ENCODE peak calls at places on chromosome 15, in nine cellular contexts. One of them, this sample, is unnamed. For H3K4me1, the result is how much of the 10 kb centered on the place peaks cover.

GRCh38 chr15:57445872-57446271 is 69.6 kb downstream of the CGNL1 start:
- DNase-seq in heart left ventricle: no peak
- DNase-seq in IMR-90: peak
- DNase-seq in transverse colon: no peak
- DNase-seq in Peyer's patch: no peak
- DNase-seq in body of pancreas: peak
- DNase-seq in spleen: no peak
- DNase-seq in A549: peak
- DNase-seq in tibial nerve: no peak
- DNase-seq in this sample: no peak

GRCh38 chr15:96144734-96145133 is 185.8 kb upstream of the NR2F2 start:
- DNase-seq in heart left ventricle: no peak
- DNase-seq in IMR-90: no peak
- DNase-seq in transverse colon: no peak
- DNase-seq in Peyer's patch: no peak
- DNase-seq in body of pancreas: no peak
- DNase-seq in spleen: no peak
- DNase-seq in A549: no peak
- DNase-seq in tibial nerve: no peak
- DNase-seq in this sample: no peak

GRCh38 chr15:76340198-76340801 is 3.7 kb downstream of the ISL2 start:
- DNase-seq in heart left ventricle: no peak
- DNase-seq in IMR-90: no peak
- DNase-seq in transverse colon: peak
- DNase-seq in Peyer's patch: peak
- DNase-seq in body of pancreas: peak
- DNase-seq in spleen: peak
- DNase-seq in A549: no peak
- DNase-seq in tibial nerve: no peak
- DNase-seq in this sample: no peak

GRCh38 chr15:101781927-101782326 is 21.4 kb upstream of the OR4F6 start:
- DNase-seq in heart left ventricle: no peak
- DNase-seq in IMR-90: no peak
- DNase-seq in transverse colon: no peak
- DNase-seq in Peyer's patch: no peak
- DNase-seq in body of pancreas: no peak
- DNase-seq in spleen: no peak
- DNase-seq in A549: no peak
- DNase-seq in tibial nerve: no peak
- DNase-seq in this sample: no peak

GRCh38 chr15:63833246-63833696 is 477 bp downstream of the HERC1 start:
- DNase-seq in heart left ventricle: peak
- DNase-seq in IMR-90: peak
- DNase-seq in transverse colon: peak
- DNase-seq in Peyer's patch: peak
- DNase-seq in body of pancreas: peak
- DNase-seq in spleen: peak
- DNase-seq in A549: no peak
- DNase-seq in tibial nerve: no peak
- DNase-seq in this sample: peak

GRCh38 chr15:48682949-48683651 is 37.6 kb upstream of the FBN1 start:
- DNase-seq in heart left ventricle: peak
- DNase-seq in IMR-90: peak
- DNase-seq in transverse colon: peak
- DNase-seq in Peyer's patch: peak
- DNase-seq in body of pancreas: peak
- DNase-seq in spleen: no peak
- DNase-seq in A549: peak
- DNase-seq in tibial nerve: peak
- DNase-seq in this sample: peak

GRCh38 chr15:30065025-30065801 is 17.5 kb upstream of the GOLGA8J start:
- DNase-seq in heart left ventricle: no peak
- DNase-seq in IMR-90: peak
- DNase-seq in transverse colon: no peak
- DNase-seq in Peyer's patch: no peak
- DNase-seq in body of pancreas: no peak
- DNase-seq in spleen: no peak
- DNase-seq in A549: no peak
- DNase-seq in tibial nerve: no peak
- DNase-seq in this sample: no peak

GRCh38 chr15:41968738-41969137 is 3.6 kb downstream of the EHD4 start:
- DNase-seq in heart left ventricle: no peak
- DNase-seq in IMR-90: no peak
- DNase-seq in transverse colon: no peak
- DNase-seq in Peyer's patch: no peak
- DNase-seq in body of pancreas: no peak
- DNase-seq in spleen: no peak
- DNase-seq in A549: no peak
- DNase-seq in tibial nerve: no peak
- DNase-seq in this sample: no peak

GRCh38 chr15:90231028-90232017 is 2.4 kb downstream of the CIB1 start:
- DNase-seq in heart left ventricle: no peak
- DNase-seq in IMR-90: no peak
- DNase-seq in transverse colon: peak
- DNase-seq in Peyer's patch: peak
- DNase-seq in body of pancreas: peak
- DNase-seq in spleen: peak
- DNase-seq in A549: no peak
- DNase-seq in tibial nerve: no peak
- DNase-seq in this sample: no peak

DNA sequence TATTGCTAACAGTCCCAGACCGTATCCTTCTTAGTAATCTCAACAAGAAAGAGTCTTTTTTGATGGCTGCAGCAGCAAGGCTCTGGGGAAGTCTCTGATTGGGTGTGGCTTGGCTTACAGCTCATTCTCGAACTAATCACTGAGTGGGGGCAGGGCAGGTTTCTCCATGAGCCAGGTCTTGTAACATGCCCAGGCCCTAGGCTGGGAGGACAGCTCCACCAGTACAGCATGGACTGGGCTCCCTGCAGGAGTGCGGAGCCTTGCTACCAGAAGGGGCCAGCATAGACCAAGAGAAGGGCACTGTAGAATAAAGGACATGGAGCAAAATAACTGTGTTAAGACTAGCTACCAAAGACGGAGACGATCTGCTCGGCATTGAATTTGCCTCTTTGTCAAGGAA is 7.2 kb downstream of the CD276 start:
- DNase-seq in heart left ventricle: peak
- DNase-seq in IMR-90: peak
- DNase-seq in transverse colon: peak
- DNase-seq in Peyer's patch: peak
- DNase-seq in body of pancreas: peak
- DNase-seq in spleen: peak
- DNase-seq in A549: no peak
- DNase-seq in tibial nerve: peak
- DNase-seq in this sample: no peak
- H3K27ac ChIP-seq in heart left ventricle: no peak
- H3K27ac ChIP-seq in IMR-90: no peak
- H3K27ac ChIP-seq in transverse colon: no peak
- H3K27ac ChIP-seq in Peyer's patch: no peak
- H3K27ac ChIP-seq in body of pancreas: no peak
- H3K27ac ChIP-seq in spleen: no peak
- H3K27ac ChIP-seq in A549: no peak
- H3K27ac ChIP-seq in tibial nerve: no peak
- H3K27ac ChIP-seq in this sample: no peak

DNA sequence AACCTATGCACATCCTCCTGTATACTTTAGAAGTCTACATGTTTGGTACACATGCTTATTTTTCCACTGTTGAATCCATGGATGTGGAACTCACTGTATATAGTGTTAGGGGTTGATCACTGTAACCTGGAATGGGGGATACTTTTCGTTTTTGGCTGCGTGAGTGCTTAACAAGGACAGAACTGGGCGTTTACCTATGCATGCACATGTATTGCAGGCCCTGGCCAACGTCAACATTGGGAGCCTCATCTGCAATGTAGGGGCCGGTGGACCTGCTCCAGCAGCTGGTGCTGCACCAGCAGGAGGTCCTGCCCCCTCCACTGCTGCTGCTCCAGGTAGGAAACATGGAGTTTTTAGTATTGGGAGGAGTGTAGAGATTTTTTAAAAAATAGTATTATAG is 2.3 kb downstream of the RPLP1 start:
- DNase-seq in heart left ventricle: no peak
- DNase-seq in IMR-90: no peak
- DNase-seq in transverse colon: no peak
- DNase-seq in Peyer's patch: no peak
- DNase-seq in body of pancreas: no peak
- DNase-seq in spleen: no peak
- DNase-seq in A549: no peak
- DNase-seq in tibial nerve: no peak
- DNase-seq in this sample: no peak
- TF ChIP-seq POLR2A in heart left ventricle: no peak
- TF ChIP-seq POLR2A in IMR-90: no peak
- TF ChIP-seq POLR2A in transverse colon: no peak
- TF ChIP-seq POLR2A in Peyer's patch: no peak
- TF ChIP-seq POLR2A in body of pancreas: no peak
- TF ChIP-seq POLR2A in spleen: no peak
- TF ChIP-seq POLR2A in A549: no peak
- TF ChIP-seq POLR2A in tibial nerve: no peak
- TF ChIP-seq POLR2A in this sample: no peak

GRCh38 chr15:78979456-78980320 is 34.8 kb upstream of the CTSH start:
- DNase-seq in heart left ventricle: peak
- DNase-seq in IMR-90: peak
- DNase-seq in transverse colon: peak
- DNase-seq in Peyer's patch: peak
- DNase-seq in body of pancreas: peak
- DNase-seq in spleen: no peak
- DNase-seq in A549: peak
- DNase-seq in tibial nerve: peak
- DNase-seq in this sample: peak
- H3K4me1 ChIP-seq in heart left ventricle: under half
- H3K4me1 ChIP-seq in IMR-90: under half
- H3K4me1 ChIP-seq in transverse colon: under half
- H3K4me1 ChIP-seq in Peyer's patch: under half
- H3K4me1 ChIP-seq in body of pancreas: under half
- H3K4me1 ChIP-seq in spleen: under half
- H3K4me1 ChIP-seq in A549: under half
- H3K4me1 ChIP-seq in tibial nerve: under half
- H3K4me1 ChIP-seq in this sample: under half

DNA sequence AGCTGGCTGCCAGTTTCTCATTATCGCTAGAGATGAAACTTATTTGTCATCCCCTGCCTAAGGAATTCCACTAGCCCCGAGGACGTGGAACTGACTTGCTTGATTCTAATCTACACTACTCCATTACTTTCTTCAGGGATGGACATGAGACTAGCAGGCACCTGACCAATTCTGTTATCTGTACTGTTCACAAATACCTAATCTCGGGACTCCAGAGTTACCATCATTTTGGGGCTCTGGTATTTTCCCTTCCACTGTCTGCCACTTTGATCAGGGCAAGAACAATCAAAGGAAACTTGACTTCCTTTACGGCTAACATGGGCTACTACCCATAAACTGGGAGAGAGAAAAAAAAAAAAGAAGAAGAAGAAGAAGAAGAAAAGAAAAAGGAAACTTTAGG is 27.8 kb downstream of the BMF start:
- DNase-seq in heart left ventricle: no peak
- DNase-seq in IMR-90: no peak
- DNase-seq in transverse colon: no peak
- DNase-seq in Peyer's patch: no peak
- DNase-seq in body of pancreas: no peak
- DNase-seq in spleen: no peak
- DNase-seq in A549: no peak
- DNase-seq in tibial nerve: no peak
- DNase-seq in this sample: no peak
- H3K27ac ChIP-seq in heart left ventricle: peak
- H3K27ac ChIP-seq in IMR-90: no peak
- H3K27ac ChIP-seq in transverse colon: peak
- H3K27ac ChIP-seq in Peyer's patch: peak
- H3K27ac ChIP-seq in body of pancreas: peak
- H3K27ac ChIP-seq in spleen: peak
- H3K27ac ChIP-seq in A549: no peak
- H3K27ac ChIP-seq in tibial nerve: peak
- H3K27ac ChIP-seq in this sample: peak

GRCh38 chr15:88630141-88630721 is 8.6 kb upstream of the ISG20 start:
- DNase-seq in heart left ventricle: peak
- DNase-seq in IMR-90: no peak
- DNase-seq in transverse colon: peak
- DNase-seq in Peyer's patch: peak
- DNase-seq in body of pancreas: peak
- DNase-seq in spleen: peak
- DNase-seq in A549: peak
- DNase-seq in tibial nerve: no peak
- DNase-seq in this sample: no peak
- TF ChIP-seq POLR2A in heart left ventricle: no peak
- TF ChIP-seq POLR2A in IMR-90: no peak
- TF ChIP-seq POLR2A in transverse colon: no peak
- TF ChIP-seq POLR2A in Peyer's patch: no peak
- TF ChIP-seq POLR2A in body of pancreas: no peak
- TF ChIP-seq POLR2A in spleen: no peak
- TF ChIP-seq POLR2A in A549: no peak
- TF ChIP-seq POLR2A in tibial nerve: no peak
- TF ChIP-seq POLR2A in this sample: no peak

GRCh38 chr15:69756440-69756839 is 303.8 kb downstream of the RPLP1 start:
- DNase-seq in heart left ventricle: no peak
- DNase-seq in IMR-90: no peak
- DNase-seq in transverse colon: no peak
- DNase-seq in Peyer's patch: no peak
- DNase-seq in body of pancreas: no peak
- DNase-seq in spleen: no peak
- DNase-seq in A549: no peak
- DNase-seq in tibial nerve: no peak
- DNase-seq in this sample: no peak
- H3K4me1 ChIP-seq in heart left ventricle: under half
- H3K4me1 ChIP-seq in IMR-90: under half
- H3K4me1 ChIP-seq in transverse colon: under half
- H3K4me1 ChIP-seq in Peyer's patch: under half
- H3K4me1 ChIP-seq in body of pancreas: under half
- H3K4me1 ChIP-seq in spleen: half or more
- H3K4me1 ChIP-seq in A549: under half
- H3K4me1 ChIP-seq in tibial nerve: under half
- H3K4me1 ChIP-seq in this sample: under half

DNA sequence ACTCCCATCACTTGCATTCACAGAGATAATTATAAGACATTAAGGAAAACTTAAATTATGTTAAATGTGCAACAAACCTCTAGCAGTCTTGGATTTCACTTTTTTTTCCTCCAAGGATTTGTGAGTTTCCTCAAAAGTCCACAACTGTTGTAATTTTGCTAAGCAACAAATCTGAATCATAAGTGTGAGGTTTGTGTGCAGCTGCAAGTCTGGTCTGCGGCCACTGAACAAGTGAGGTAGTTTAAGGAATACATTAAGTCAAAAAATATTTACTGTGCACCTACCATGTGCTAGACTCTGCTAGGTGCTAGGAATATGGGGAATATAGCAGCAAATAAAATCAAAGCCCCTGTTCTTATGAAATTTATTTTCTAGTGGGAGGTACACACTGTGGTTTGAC is 70.2 kb downstream of the LRRC28 start:
- DNase-seq in heart left ventricle: no peak
- DNase-seq in IMR-90: no peak
- DNase-seq in transverse colon: no peak
- DNase-seq in Peyer's patch: no peak
- DNase-seq in body of pancreas: no peak
- DNase-seq in spleen: no peak
- DNase-seq in A549: no peak
- DNase-seq in tibial nerve: no peak
- DNase-seq in this sample: no peak
- H3K27ac ChIP-seq in heart left ventricle: no peak
- H3K27ac ChIP-seq in IMR-90: no peak
- H3K27ac ChIP-seq in transverse colon: no peak
- H3K27ac ChIP-seq in Peyer's patch: no peak
- H3K27ac ChIP-seq in body of pancreas: no peak
- H3K27ac ChIP-seq in spleen: no peak
- H3K27ac ChIP-seq in A549: peak
- H3K27ac ChIP-seq in tibial nerve: no peak
- H3K27ac ChIP-seq in this sample: peak

This sample was measured in right lobe of liver.